ENCODE peak calls at places on chromosomes 13 and 19, in four cellular contexts. One of them, this sample, is unnamed.

GRCh38 chr19:44903602-44904425 is 1.8 kb upstream of the APOE start:
- DNase-seq in OCI-LY7: peak; percentile 64
- DNase-seq in body of pancreas: peak; percentile 63
- DNase-seq in activated B cell treated with CpG ODN at 0.5 μM for 24 hours: peak; percentile 78
- DNase-seq in this sample: no peak

GRCh38 chr13:31009166-31009565 is 76.7 kb downstream of the TEX26 start:
- DNase-seq in OCI-LY7: no peak
- DNase-seq in body of pancreas: no peak
- DNase-seq in activated B cell treated with CpG ODN at 0.5 μM for 24 hours: no peak
- DNase-seq in this sample: no peak

GRCh38 chr13:34349091-34349722 is 531.3 kb downstream of the RFC3 start:
- DNase-seq in OCI-LY7: no peak
- DNase-seq in body of pancreas: peak; percentile 69
- DNase-seq in activated B cell treated with CpG ODN at 0.5 μM for 24 hours: no peak
- DNase-seq in this sample: no peak

GRCh38 chr19:50357178-50358100 is 8.0 kb downstream of the NAPSA start:
- DNase-seq in OCI-LY7: peak; percentile 73
- DNase-seq in body of pancreas: peak; percentile 81
- DNase-seq in activated B cell treated with CpG ODN at 0.5 μM for 24 hours: peak; percentile 82
- DNase-seq in this sample: no peak

GRCh38 chr13:114222461-114222968 is 12.2 kb upstream of the CDC16 start:
- DNase-seq in OCI-LY7: no peak
- DNase-seq in body of pancreas: peak; percentile 81
- DNase-seq in activated B cell treated with CpG ODN at 0.5 μM for 24 hours: no peak
- DNase-seq in this sample: no peak

GRCh38 chr19:35056513-35057063 is 15.1 kb downstream of the HPN start:
- DNase-seq in OCI-LY7: no peak
- DNase-seq in body of pancreas: no peak
- DNase-seq in activated B cell treated with CpG ODN at 0.5 μM for 24 hours: no peak
- DNase-seq in this sample: no peak

GRCh38 chr19:30908262-30908771 is 440.9 kb downstream of the TSHZ3 start:
- DNase-seq in OCI-LY7: no peak
- DNase-seq in body of pancreas: no peak
- DNase-seq in activated B cell treated with CpG ODN at 0.5 μM for 24 hours: no peak
- DNase-seq in this sample: no peak

GRCh38 chr13:112782433-112783010 is 92.7 kb downstream of the ATP11A start:
- DNase-seq in OCI-LY7: no peak
- DNase-seq in body of pancreas: no peak
- DNase-seq in activated B cell treated with CpG ODN at 0.5 μM for 24 hours: no peak
- DNase-seq in this sample: no peak

GRCh38 chr13:102693250-102693649 is 1.6 kb downstream of the METTL21C start:
- DNase-seq in OCI-LY7: no peak
- DNase-seq in body of pancreas: no peak
- DNase-seq in activated B cell treated with CpG ODN at 0.5 μM for 24 hours: no peak
- DNase-seq in this sample: no peak

GRCh38 chr13:89514534-89515312 is 1832.8 kb upstream of the MIR17HG start:
- DNase-seq in OCI-LY7: no peak
- DNase-seq in body of pancreas: peak; percentile 14
- DNase-seq in activated B cell treated with CpG ODN at 0.5 μM for 24 hours: no peak
- DNase-seq in this sample: no peak

GRCh38 chr13:33218426-33218825 is 67.1 kb downstream of the STARD13 start:
- DNase-seq in OCI-LY7: no peak
- DNase-seq in body of pancreas: no peak
- DNase-seq in activated B cell treated with CpG ODN at 0.5 μM for 24 hours: no peak
- DNase-seq in this sample: no peak

GRCh38 chr19:12939292-12939606 is 840 bp downstream of the CALR start:
- DNase-seq in OCI-LY7: peak; percentile 66
- DNase-seq in body of pancreas: peak; percentile 44
- DNase-seq in activated B cell treated with CpG ODN at 0.5 μM for 24 hours: no peak
- DNase-seq in this sample: no peak

GRCh38 chr19:12937243-12938053 is 961 bp upstream of the CALR start:
- DNase-seq in OCI-LY7: peak; percentile 67
- DNase-seq in body of pancreas: peak; percentile 66
- DNase-seq in activated B cell treated with CpG ODN at 0.5 μM for 24 hours: no peak
- DNase-seq in this sample: no peak

GRCh38 chr19:12938054-12938535 is 314 bp upstream of the CALR start:
- DNase-seq in OCI-LY7: peak; percentile 100
- DNase-seq in body of pancreas: peak; percentile 100
- DNase-seq in activated B cell treated with CpG ODN at 0.5 μM for 24 hours: peak; percentile 96
- DNase-seq in this sample: peak; percentile 99

GRCh38 chr19:12939908-12940533 is 1.6 kb downstream of the CALR start:
- DNase-seq in OCI-LY7: no peak
- DNase-seq in body of pancreas: no peak
- DNase-seq in activated B cell treated with CpG ODN at 0.5 μM for 24 hours: no peak
- DNase-seq in this sample: no peak

GRCh38 chr19:12938536-12939291 is at the start of gene CALR:
- DNase-seq in OCI-LY7: peak; percentile 62
- DNase-seq in body of pancreas: peak; percentile 47
- DNase-seq in activated B cell treated with CpG ODN at 0.5 μM for 24 hours: no peak
- DNase-seq in this sample: no peak
- TF ChIP-seq CTCF in OCI-LY7: peak; percentile 25
- TF ChIP-seq CTCF in body of pancreas: peak; percentile 26
- TF ChIP-seq CTCF in activated B cell treated with CpG ODN at 0.5 μM for 24 hours: no peak
- TF ChIP-seq CTCF in this sample: no peak

GRCh38 chr13:100547805-100548204 is 40.8 kb downstream of the GGACT start:
- DNase-seq in OCI-LY7: no peak
- DNase-seq in body of pancreas: peak; percentile 45
- DNase-seq in activated B cell treated with CpG ODN at 0.5 μM for 24 hours: no peak
- DNase-seq in this sample: no peak
- TF ChIP-seq CTCF in OCI-LY7: no peak
- TF ChIP-seq CTCF in body of pancreas: no peak
- TF ChIP-seq CTCF in activated B cell treated with CpG ODN at 0.5 μM for 24 hours: no peak
- TF ChIP-seq CTCF in this sample: no peak

DNA sequence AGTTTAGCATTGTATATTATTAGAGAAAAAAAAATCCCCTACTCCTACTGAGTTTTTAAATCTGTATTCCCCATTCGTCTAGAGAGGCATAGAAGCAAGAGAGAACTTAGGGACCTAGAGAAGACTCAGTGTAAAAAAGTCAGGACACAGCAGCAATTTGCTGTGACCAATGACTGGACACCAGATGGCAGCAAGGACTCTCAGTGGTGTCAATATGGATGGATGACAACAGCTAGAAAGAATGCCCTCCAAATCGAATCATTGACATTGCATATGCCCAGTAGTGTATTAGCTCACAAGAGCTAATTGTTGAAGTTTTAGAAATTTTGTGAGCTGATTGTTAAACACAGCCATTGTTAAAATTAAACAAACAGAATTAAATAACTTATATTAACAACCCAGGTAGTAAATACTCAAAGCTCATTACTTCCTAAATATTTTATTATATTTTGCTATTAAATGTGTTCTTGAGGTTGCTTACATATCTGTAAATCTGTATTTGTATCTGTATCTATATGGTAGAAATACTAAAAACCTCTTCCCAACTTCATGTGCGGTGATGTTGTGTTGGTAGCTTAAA is 43.9 kb downstream of the SIAH3 start:
- DNase-seq in OCI-LY7: peak; percentile 36
- DNase-seq in body of pancreas: peak; percentile 47
- DNase-seq in activated B cell treated with CpG ODN at 0.5 μM for 24 hours: no peak
- DNase-seq in this sample: peak; percentile 31
- TF ChIP-seq CTCF in OCI-LY7: peak; percentile 69
- TF ChIP-seq CTCF in body of pancreas: peak; percentile 52
- TF ChIP-seq CTCF in activated B cell treated with CpG ODN at 0.5 μM for 24 hours: no peak
- TF ChIP-seq CTCF in this sample: peak; percentile 89

DNA sequence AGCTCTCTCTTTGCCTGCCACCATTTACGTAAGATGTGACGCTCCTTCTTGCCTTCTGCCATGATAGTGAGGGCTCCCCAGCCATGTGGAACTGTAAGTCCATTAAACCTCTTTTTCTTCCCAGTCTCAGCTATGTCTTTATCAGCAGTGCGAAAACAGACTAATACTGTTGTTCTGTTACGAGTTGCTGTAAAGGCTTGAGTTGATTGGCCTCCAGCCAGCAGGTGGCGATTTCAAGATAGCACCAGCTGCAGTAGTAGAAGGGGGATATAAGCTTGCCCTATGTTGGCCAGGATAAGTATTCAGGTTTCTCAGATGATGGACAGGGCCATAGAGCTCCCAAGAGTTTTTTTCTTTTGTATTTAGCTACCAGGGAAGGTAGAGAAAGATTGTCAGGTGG is 385.5 kb downstream of the MZT1 start:
- DNase-seq in OCI-LY7: no peak
- DNase-seq in body of pancreas: no peak
- DNase-seq in activated B cell treated with CpG ODN at 0.5 μM for 24 hours: no peak
- DNase-seq in this sample: no peak
- TF ChIP-seq CTCF in OCI-LY7: peak; percentile 21
- TF ChIP-seq CTCF in body of pancreas: no peak
- TF ChIP-seq CTCF in activated B cell treated with CpG ODN at 0.5 μM for 24 hours: no peak
- TF ChIP-seq CTCF in this sample: no peak

This sample was measured in LNCaP clone FGC.